ENCODE peak calls at places on chromosome 1, in nine cellular contexts. One of them, this sample, is unnamed.

GRCh38 chr1:5751833-5752714 is 240.2 kb downstream of the NPHP4 start:
- DNase-seq in NCI-H774: no peak
- DNase-seq in H4: no peak
- DNase-seq in ELR: no peak
- DNase-seq in activated T-cell treated with anti-CD3 and anti-CD28 coated beads, Interleukin-2, amount 50 U/mL, for 72 hours: no peak
- DNase-seq in NCI-H1105 treated with DMSO at 0.1 percent for 48 hours: peak; percentile 47
- DNase-seq in activated T-helper 1 cell treated with anti-CD3 and anti-CD28 coated beads, Interleukin-2, amount 50 U/mL, for 16 hours: no peak
- DNase-seq in NCI-H1694: no peak
- DNase-seq in omental fat pad: no peak
- DNase-seq in this sample: no peak

GRCh38 chr1:25657121-25657521 is 40.5 kb downstream of the MAN1C1 start:
- DNase-seq in NCI-H774: no peak
- DNase-seq in H4: no peak
- DNase-seq in ELR: no peak
- DNase-seq in activated T-cell treated with anti-CD3 and anti-CD28 coated beads, Interleukin-2, amount 50 U/mL, for 72 hours: no peak
- DNase-seq in NCI-H1105 treated with DMSO at 0.1 percent for 48 hours: no peak
- DNase-seq in activated T-helper 1 cell treated with anti-CD3 and anti-CD28 coated beads, Interleukin-2, amount 50 U/mL, for 16 hours: no peak
- DNase-seq in NCI-H1694: no peak
- DNase-seq in omental fat pad: no peak
- DNase-seq in this sample: no peak

GRCh38 chr1:1132042-1132927 is 16.4 kb upstream of the C1orf159 start:
- DNase-seq in NCI-H774: no peak
- DNase-seq in H4: no peak
- DNase-seq in ELR: no peak
- DNase-seq in activated T-cell treated with anti-CD3 and anti-CD28 coated beads, Interleukin-2, amount 50 U/mL, for 72 hours: no peak
- DNase-seq in NCI-H1105 treated with DMSO at 0.1 percent for 48 hours: no peak
- DNase-seq in activated T-helper 1 cell treated with anti-CD3 and anti-CD28 coated beads, Interleukin-2, amount 50 U/mL, for 16 hours: no peak
- DNase-seq in NCI-H1694: no peak
- DNase-seq in omental fat pad: no peak
- DNase-seq in this sample: no peak

GRCh38 chr1:181087400-181087901 is 1.0 kb upstream of the IER5 start:
- DNase-seq in NCI-H774: no peak
- DNase-seq in H4: no peak
- DNase-seq in ELR: peak; percentile 67
- DNase-seq in activated T-cell treated with anti-CD3 and anti-CD28 coated beads, Interleukin-2, amount 50 U/mL, for 72 hours: no peak
- DNase-seq in NCI-H1105 treated with DMSO at 0.1 percent for 48 hours: no peak
- DNase-seq in activated T-helper 1 cell treated with anti-CD3 and anti-CD28 coated beads, Interleukin-2, amount 50 U/mL, for 16 hours: no peak
- DNase-seq in NCI-H1694: no peak
- DNase-seq in omental fat pad: no peak
- DNase-seq in this sample: no peak

GRCh38 chr1:25554886-25555752 is 11.7 kb downstream of the LDLRAP1 start:
- DNase-seq in NCI-H774: no peak
- DNase-seq in H4: no peak
- DNase-seq in ELR: no peak
- DNase-seq in activated T-cell treated with anti-CD3 and anti-CD28 coated beads, Interleukin-2, amount 50 U/mL, for 72 hours: no peak
- DNase-seq in NCI-H1105 treated with DMSO at 0.1 percent for 48 hours: no peak
- DNase-seq in activated T-helper 1 cell treated with anti-CD3 and anti-CD28 coated beads, Interleukin-2, amount 50 U/mL, for 16 hours: no peak
- DNase-seq in NCI-H1694: no peak
- DNase-seq in omental fat pad: no peak
- DNase-seq in this sample: no peak

GRCh38 chr1:116432655-116433282 is 59.7 kb downstream of the ATP1A1 start:
- DNase-seq in NCI-H774: no peak
- DNase-seq in H4: no peak
- DNase-seq in ELR: no peak
- DNase-seq in activated T-cell treated with anti-CD3 and anti-CD28 coated beads, Interleukin-2, amount 50 U/mL, for 72 hours: no peak
- DNase-seq in NCI-H1105 treated with DMSO at 0.1 percent for 48 hours: no peak
- DNase-seq in activated T-helper 1 cell treated with anti-CD3 and anti-CD28 coated beads, Interleukin-2, amount 50 U/mL, for 16 hours: no peak
- DNase-seq in NCI-H1694: no peak
- DNase-seq in omental fat pad: no peak
- DNase-seq in this sample: no peak

GRCh38 chr1:91546876-91547275 is 46.2 kb downstream of the CDC7 start:
- DNase-seq in NCI-H774: no peak
- DNase-seq in H4: no peak
- DNase-seq in ELR: no peak
- DNase-seq in activated T-cell treated with anti-CD3 and anti-CD28 coated beads, Interleukin-2, amount 50 U/mL, for 72 hours: no peak
- DNase-seq in NCI-H1105 treated with DMSO at 0.1 percent for 48 hours: no peak
- DNase-seq in activated T-helper 1 cell treated with anti-CD3 and anti-CD28 coated beads, Interleukin-2, amount 50 U/mL, for 16 hours: no peak
- DNase-seq in NCI-H1694: no peak
- DNase-seq in omental fat pad: no peak
- DNase-seq in this sample: no peak

GRCh38 chr1:232904566-232904965 is 45.8 kb upstream of the NTPCR start:
- DNase-seq in NCI-H774: no peak
- DNase-seq in H4: peak; percentile 70
- DNase-seq in ELR: peak; percentile 56
- DNase-seq in activated T-cell treated with anti-CD3 and anti-CD28 coated beads, Interleukin-2, amount 50 U/mL, for 72 hours: peak; percentile 17
- DNase-seq in NCI-H1105 treated with DMSO at 0.1 percent for 48 hours: no peak
- DNase-seq in activated T-helper 1 cell treated with anti-CD3 and anti-CD28 coated beads, Interleukin-2, amount 50 U/mL, for 16 hours: no peak
- DNase-seq in NCI-H1694: no peak
- DNase-seq in omental fat pad: no peak
- DNase-seq in this sample: no peak

GRCh38 chr1:203663294-203663693 is 36.7 kb downstream of the ATP2B4 start:
- DNase-seq in NCI-H774: no peak
- DNase-seq in H4: peak; percentile 82
- DNase-seq in ELR: peak; percentile 100
- DNase-seq in activated T-cell treated with anti-CD3 and anti-CD28 coated beads, Interleukin-2, amount 50 U/mL, for 72 hours: peak; percentile 57
- DNase-seq in NCI-H1105 treated with DMSO at 0.1 percent for 48 hours: no peak
- DNase-seq in activated T-helper 1 cell treated with anti-CD3 and anti-CD28 coated beads, Interleukin-2, amount 50 U/mL, for 16 hours: no peak
- DNase-seq in NCI-H1694: no peak
- DNase-seq in omental fat pad: no peak
- DNase-seq in this sample: no peak